ENCODE peak calls at places on chromosomes 3 and 15, in four cellular contexts. N is endothelial cell; R is stimulated activated CD4-positive, alpha-beta T cell treated with anti-CD3 and anti-CD28 coated beads, Interleukin-12 subunit alpha, Interleukin-12 subunit beta, amount 100 ng/mL, for 4 hours; P is RWPE1. W is an unnamed sample.
A peak's percentile ranks its signal among the peaks of the same experiment; 100 is the strongest.

GRCh38 chr15:89093509-89093908 is 5.3 kb downstream of the ABHD2 start:
- DNase-seq in N (no peak), R (no peak), P (no peak), W (no peak)

GRCh38 chr3:77939726-77940125 is 899.8 kb downstream of the ROBO2 start:
- DNase-seq in N (no peak), R (no peak), P (no peak), W (peak; percentile 28)

GRCh38 chr15:90006217-90007088 is 5.3 kb downstream of the ZNF710 start:
- DNase-seq in N (no peak), R (no peak), P (no peak), W (no peak)

GRCh38 chr15:95262866-95263564 is 1031.7 kb downstream of the MCTP2 start:
- DNase-seq in N (no peak), R (no peak), P (no peak), W (no peak)

GRCh38 chr15:96893159-96893906 is 562.8 kb downstream of the NR2F2 start:
- DNase-seq in N (peak; percentile 20), R (no peak), P (peak; percentile 17), W (peak; percentile 21)

GRCh38 chr3:138325990-138326389 is 3.7 kb downstream of the NME9 start:
- DNase-seq in N (no peak), R (no peak), P (no peak), W (peak; percentile 72)

GRCh38 chr3:14602006-14602803 is 49.4 kb upstream of the CCDC174 start:
- DNase-seq in N (peak; percentile 49), R (no peak), P (no peak), W (no peak)

GRCh38 chr15:92803852-92804609 is 96.1 kb upstream of the CHD2 start:
- DNase-seq in N (no peak), R (peak; percentile 70), P (peak; percentile 97), W (peak; percentile 100)

GRCh38 chr3:10653866-10654611 is 148.7 kb upstream of the ATP2B2 start:
- DNase-seq in N (no peak), R (no peak), P (no peak), W (no peak)

GRCh38 chr15:73688455-73688854 is 4.3 kb downstream of the CD276 start:
- DNase-seq in N (no peak), R (no peak), P (no peak), W (no peak)

GRCh38 chr3:33023176-33024136 is 72.0 kb downstream of the CCR4 start:
- DNase-seq in N (no peak), R (no peak), P (no peak), W (peak; percentile 43)

GRCh38 chr15:89072277-89072869 is 15.9 kb upstream of the ABHD2 start:
- DNase-seq in N (no peak), R (no peak), P (no peak), W (no peak)

GRCh38 chr15:64152507-64153387 is 1.2 kb downstream of the SNX22 start:
- DNase-seq in N (no peak), R (no peak), P (no peak), W (no peak)

GRCh38 chr3:169138849-169139416 is 524.6 kb downstream of the MECOM start:
- DNase-seq in N (no peak), R (no peak), P (no peak), W (no peak)

GRCh38 chr15:70523634-70524033 is 239.7 kb downstream of the UACA start:
- DNase-seq in N (no peak), R (no peak), P (no peak), W (no peak)

GRCh38 chr3:71658131-71658530 is 67.1 kb downstream of the EIF4E3 start:
- DNase-seq in N (no peak), R (no peak), P (peak; percentile 58), W (peak; percentile 86)

GRCh38 chr3:20646425-20646824 is 460.4 kb upstream of the SGO1 start:
- DNase-seq in N (no peak), R (no peak), P (no peak), W (no peak)

GRCh38 chr3:173502983-173503568 is 105.5 kb downstream of the NLGN1 start:
- DNase-seq in N (no peak), R (no peak), P (no peak), W (no peak)

GRCh38 chr15:80367094-80367493 is 37.1 kb upstream of the ARNT2 start:
- DNase-seq in N (no peak), R (no peak), P (no peak), W (no peak)

GRCh38 chr3:33093847-33094246 is 3.1 kb downstream of the GLB1 start:
- DNase-seq in N (no peak), R (no peak), P (no peak), W (no peak)

GRCh38 chr3:49133226-49133951 is 539 bp upstream of the LAMB2 start:
- DNase-seq in N (peak; percentile 79), R (no peak), P (peak; percentile 60), W (peak; percentile 84)

GRCh38 chr3:52202384-52203077 is 4.6 kb downstream of the ALAS1 start:
- DNase-seq in N (no peak), R (no peak), P (no peak), W (no peak)

GRCh38 chr15:68197661-68198437 is 7.3 kb downstream of the CALML4 start:
- DNase-seq in N (no peak), R (no peak), P (no peak), W (no peak)

GRCh38 chr3:62665627-62666433 is 209.4 kb downstream of the CADPS start:
- DNase-seq in N (peak; percentile 85), R (no peak), P (peak; percentile 36), W (peak; percentile 50)

GRCh38 chr15:38899300-38899699 is 334.7 kb upstream of the RASGRP1 start:
- DNase-seq in N (no peak), R (no peak), P (peak; percentile 6), W (peak; percentile 80)

GRCh38 chr15:29668120-29668602 is 154.1 kb downstream of the TJP1 start:
- DNase-seq in N (peak; percentile 81), R (no peak), P (peak; percentile 57), W (peak; percentile 62)

GRCh38 chr3:55704521-55704920 is 217.4 kb upstream of the WNT5A start:
- DNase-seq in N (no peak), R (no peak), P (no peak), W (no peak)

GRCh38 chr15:73108676-73109075 is 56.4 kb downstream of the NEO1 start:
- DNase-seq in N (peak; percentile 8), R (no peak), P (no peak), W (no peak)

GRCh38 chr3:189990826-189991225 is 129.9 kb downstream of the P3H2 start:
- DNase-seq in N (no peak), R (no peak), P (no peak), W (no peak)

GRCh38 chr15:64844576-64845140 is 2.9 kb downstream of the PLEKHO2 start:
- DNase-seq in N (no peak), R (no peak), P (no peak), W (no peak)

GRCh38 chr3:186476044-186476468 is 68.1 kb downstream of the CRYGS start:
- DNase-seq in N (no peak), R (no peak), P (peak; percentile 17), W (peak; percentile 48)

GRCh38 chr3:52052831-52053306 is 3.5 kb downstream of the DUSP7 start:
- DNase-seq in N (peak; percentile 74), R (peak; percentile 13), P (peak; percentile 47), W (peak; percentile 73)

GRCh38 chr3:185325946-185326791 is 36.8 kb upstream of the MAP3K13 start:
- DNase-seq in N (no peak), R (no peak), P (no peak), W (no peak)

GRCh38 chr15:62337934-62338333 is 172.8 kb upstream of the C2CD4B start:
- DNase-seq in N (no peak), R (no peak), P (peak; percentile 69), W (peak; percentile 88)

GRCh38 chr3:4808637-4809036 is 170.6 kb upstream of the BHLHE40 start:
- DNase-seq in N (no peak), R (no peak), P (no peak), W (no peak)

GRCh38 chr3:41204369-41204768 is 5.1 kb downstream of the CTNNB1 start:
- DNase-seq in N (no peak), R (no peak), P (no peak), W (no peak)

W was measured in mammary epithelial cell.